ENCODE peak calls at places on chromosomes 3 and 15, in four cellular contexts. D, U, T and B are unnamed samples.

GRCh38 chr3:187951452-187952190 is 202.3 kb upstream of the LPP start:
- DNase-seq in D (no peak), U (no peak), T (no peak), B (no peak)

GRCh38 chr3:1183320-1184048 is 90.7 kb downstream of the CNTN6 start:
- DNase-seq in D (no peak), U (no peak), T (no peak), B (no peak)

GRCh38 chr3:157746391-157746790 is 243.2 kb upstream of the VEPH1 start:
- DNase-seq in D (no peak), U (no peak), T (no peak), B (no peak)

GRCh38 chr3:195715583-195716266 is 5.1 kb upstream of the MUC20 start:
- DNase-seq in D (peak), U (no peak), T (peak), B (no peak)

GRCh38 chr3:18127864-18128185 is 297.3 kb downstream of the SATB1 start:
- DNase-seq in D (no peak), U (no peak), T (no peak), B (no peak)

GRCh38 chr3:30810617-30811016 is 83.8 kb downstream of the GADL1 start:
- DNase-seq in D (no peak), U (no peak), T (no peak), B (no peak)

GRCh38 chr15:67520276-67520975 is 505 bp upstream of the C15orf61 start:
- DNase-seq in D (no peak), U (no peak), T (no peak), B (peak)

GRCh38 chr3:168384990-168385389 is 289.3 kb upstream of the GOLIM4 start:
- DNase-seq in D (no peak), U (no peak), T (no peak), B (no peak)

GRCh38 chr15:47432831-47433230 is 284.5 kb upstream of the SEMA6D start:
- DNase-seq in D (no peak), U (no peak), T (no peak), B (no peak)

GRCh38 chr3:73399106-73399505 is 225.6 kb downstream of the PDZRN3 start:
- DNase-seq in D (no peak), U (no peak), T (no peak), B (no peak)

GRCh38 chr3:41961750-41962679 is at the start of gene ULK4:
- DNase-seq in D (peak), U (peak), T (peak), B (peak)

GRCh38 chr3:177358085-177358967 is 161.0 kb upstream of the TBL1XR1 start:
- DNase-seq in D (peak), U (peak), T (peak), B (peak)

GRCh38 chr3:40313975-40314860 is 4.7 kb downstream of the EIF1B start:
- DNase-seq in D (no peak), U (no peak), T (no peak), B (no peak)

DNA sequence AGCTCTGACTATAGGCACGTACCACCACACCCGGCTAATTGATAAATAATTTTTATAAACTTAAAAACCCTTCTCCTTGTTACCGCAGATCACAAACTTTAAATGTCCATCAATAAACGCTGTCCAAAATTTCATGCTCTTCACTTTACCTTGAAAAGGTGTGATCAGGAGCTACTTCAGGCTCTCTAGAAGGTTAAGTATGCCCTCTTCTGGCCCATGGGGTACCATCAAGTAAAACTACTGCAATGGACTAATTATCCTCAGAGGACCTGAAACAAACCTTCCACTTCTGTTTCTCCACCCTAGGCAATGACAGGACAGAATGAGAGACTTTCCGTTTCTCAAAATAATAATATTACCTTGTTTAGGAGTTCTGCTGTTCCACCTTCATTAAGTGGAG is 9.2 kb downstream of the LZTFL1 start:
- DNase-seq in D (no peak), U (no peak), T (no peak), B (no peak)
- TF ChIP-seq CTCF in D (peak), U (peak), T (no peak), B (peak)

DNA sequence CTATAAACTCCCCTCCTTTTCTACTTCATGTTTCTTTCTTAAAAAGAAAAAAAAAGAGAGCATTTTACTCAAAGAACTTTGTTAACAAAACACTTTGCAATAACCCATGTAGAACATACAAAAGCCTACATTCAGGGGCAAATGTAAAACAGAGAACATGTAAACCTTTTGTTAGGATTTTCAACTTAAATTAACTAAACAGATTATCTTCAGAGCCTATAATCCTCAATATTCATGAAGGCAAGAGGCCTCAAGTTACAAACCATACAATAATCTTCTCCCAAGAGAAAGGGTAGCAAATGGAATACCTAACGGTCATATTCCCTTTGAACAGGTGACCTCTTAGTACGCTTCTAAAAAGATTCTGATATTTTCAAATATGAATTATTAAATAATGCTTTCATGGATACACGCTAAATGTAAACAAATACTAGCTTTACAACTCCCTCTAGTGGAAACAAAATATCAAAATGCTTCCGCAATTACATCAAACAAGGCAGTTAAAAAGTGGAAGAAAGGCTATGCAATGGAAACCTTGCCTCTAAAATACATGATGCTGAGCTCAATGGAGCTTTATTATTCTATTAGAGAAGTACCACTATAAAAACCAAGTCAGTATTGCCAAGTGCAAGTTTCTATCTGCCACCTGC is 9.9 kb downstream of the CEP152 start:
- DNase-seq in D (no peak), U (no peak), T (no peak), B (no peak)
- TF ChIP-seq CTCF in D (peak), U (no peak), T (peak), B (peak)

DNA sequence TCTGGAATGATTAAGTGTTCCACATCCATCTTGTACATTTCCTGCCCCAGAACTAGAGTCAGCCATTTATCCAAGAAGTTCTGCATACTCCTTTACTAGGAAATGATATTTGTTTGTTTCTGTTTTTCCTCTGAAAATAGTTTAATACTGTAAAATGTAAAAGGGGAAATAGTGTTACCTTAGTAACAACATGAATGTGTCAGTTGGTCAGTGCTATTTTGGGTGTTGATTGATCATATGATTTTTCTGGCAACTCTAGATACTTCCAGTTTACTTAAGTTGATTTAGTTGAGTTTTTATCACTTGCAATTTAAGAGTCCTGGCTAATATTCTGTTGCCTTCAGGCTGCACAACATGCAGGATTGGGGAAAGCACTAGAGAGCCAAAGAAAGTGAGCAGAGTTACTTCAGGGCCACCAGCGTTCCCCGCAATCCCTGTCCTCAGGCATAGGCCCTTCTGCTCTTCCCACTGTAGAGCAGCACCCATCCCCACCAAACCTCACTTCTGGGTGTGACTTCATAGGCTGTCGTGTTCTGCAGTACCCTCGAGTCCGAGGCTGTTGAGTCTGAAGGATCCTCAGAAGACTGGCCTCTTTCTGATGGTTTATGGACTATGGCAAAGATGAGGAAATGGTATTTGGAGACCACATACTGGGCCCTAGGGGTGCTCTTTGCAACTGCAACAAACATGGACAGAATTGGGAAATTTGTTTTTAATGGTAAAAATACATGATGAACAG is 69.0 kb downstream of the CHD2 start:
- DNase-seq in D (no peak), U (no peak), T (no peak), B (no peak)
- TF ChIP-seq CTCF in D (peak), U (no peak), T (no peak), B (no peak)

GRCh38 chr3:123842711-123843110 is 41.4 kb downstream of the MYLK start:
- DNase-seq in D (no peak), U (no peak), T (no peak), B (no peak)
- TF ChIP-seq CTCF in D (no peak), U (no peak), T (no peak), B (no peak)

GRCh38 chr15:35437157-35437556 is 108.8 kb downstream of the DPH6 start:
- DNase-seq in D (no peak), U (no peak), T (no peak), B (no peak)
- TF ChIP-seq CTCF in D (peak), U (no peak), T (no peak), B (no peak)

GRCh38 chr3:71022552-71023335 is 560.8 kb downstream of the FOXP1 start:
- DNase-seq in D (no peak), U (no peak), T (no peak), B (no peak)
- TF ChIP-seq CTCF in D (peak), U (no peak), T (no peak), B (no peak)